ENCODE peak calls at places on chromosomes 12 and 14, in four cellular contexts. One of them, this sample, is unnamed.

GRCh38 chr12:117214797-117215196 is 24.5 kb upstream of the FBXO21 start:
- DNase-seq in tibial nerve: no peak
- DNase-seq in neural crest cell: no peak
- DNase-seq in foreskin fibroblast: no peak
- DNase-seq in this sample: no peak

GRCh38 chr12:97131220-97131981 is 224.3 kb downstream of the NEDD1 start:
- DNase-seq in tibial nerve: no peak
- DNase-seq in foreskin fibroblast: no peak
- DNase-seq in neural crest cell: no peak
- DNase-seq in this sample: peak

GRCh38 chr12:2288875-2289274 is 236.1 kb downstream of the CACNA1C start:
- DNase-seq in neural crest cell: no peak
- DNase-seq in tibial nerve: no peak
- DNase-seq in foreskin fibroblast: peak
- DNase-seq in this sample: no peak

GRCh38 chr14:72024043-72024407 is 91.8 kb downstream of the RGS6 start:
- DNase-seq in foreskin fibroblast: no peak
- DNase-seq in neural crest cell: no peak
- DNase-seq in tibial nerve: no peak
- DNase-seq in this sample: peak

GRCh38 chr14:80364274-80364673 is 153.0 kb upstream of the DIO2 start:
- DNase-seq in foreskin fibroblast: peak
- DNase-seq in neural crest cell: no peak
- DNase-seq in tibial nerve: no peak
- DNase-seq in this sample: no peak

GRCh38 chr14:72657214-72657921 is 236.5 kb downstream of the DPF3 start:
- DNase-seq in neural crest cell: no peak
- DNase-seq in tibial nerve: no peak
- DNase-seq in foreskin fibroblast: peak
- DNase-seq in this sample: no peak

GRCh38 chr12:118773956-118774723 is 207.2 kb upstream of the SRRM4 start:
- DNase-seq in tibial nerve: no peak
- DNase-seq in foreskin fibroblast: no peak
- DNase-seq in neural crest cell: peak
- DNase-seq in this sample: no peak

GRCh38 chr14:50932592-50933500 is 11.4 kb downstream of the PYGL start:
- DNase-seq in neural crest cell: no peak
- DNase-seq in foreskin fibroblast: no peak
- DNase-seq in tibial nerve: no peak
- DNase-seq in this sample: no peak

GRCh38 chr12:30965613-30965985 is 39.1 kb downstream of the TSPAN11 start:
- DNase-seq in foreskin fibroblast: no peak
- DNase-seq in neural crest cell: no peak
- DNase-seq in tibial nerve: no peak
- DNase-seq in this sample: peak

GRCh38 chr12:11633968-11634367 is 15.5 kb upstream of the ETV6 start:
- DNase-seq in foreskin fibroblast: no peak
- DNase-seq in tibial nerve: no peak
- DNase-seq in neural crest cell: no peak
- DNase-seq in this sample: no peak

GRCh38 chr12:4286228-4286627 is 12.7 kb downstream of the CCND2 start:
- DNase-seq in foreskin fibroblast: no peak
- DNase-seq in tibial nerve: no peak
- DNase-seq in neural crest cell: no peak
- DNase-seq in this sample: no peak

DNA sequence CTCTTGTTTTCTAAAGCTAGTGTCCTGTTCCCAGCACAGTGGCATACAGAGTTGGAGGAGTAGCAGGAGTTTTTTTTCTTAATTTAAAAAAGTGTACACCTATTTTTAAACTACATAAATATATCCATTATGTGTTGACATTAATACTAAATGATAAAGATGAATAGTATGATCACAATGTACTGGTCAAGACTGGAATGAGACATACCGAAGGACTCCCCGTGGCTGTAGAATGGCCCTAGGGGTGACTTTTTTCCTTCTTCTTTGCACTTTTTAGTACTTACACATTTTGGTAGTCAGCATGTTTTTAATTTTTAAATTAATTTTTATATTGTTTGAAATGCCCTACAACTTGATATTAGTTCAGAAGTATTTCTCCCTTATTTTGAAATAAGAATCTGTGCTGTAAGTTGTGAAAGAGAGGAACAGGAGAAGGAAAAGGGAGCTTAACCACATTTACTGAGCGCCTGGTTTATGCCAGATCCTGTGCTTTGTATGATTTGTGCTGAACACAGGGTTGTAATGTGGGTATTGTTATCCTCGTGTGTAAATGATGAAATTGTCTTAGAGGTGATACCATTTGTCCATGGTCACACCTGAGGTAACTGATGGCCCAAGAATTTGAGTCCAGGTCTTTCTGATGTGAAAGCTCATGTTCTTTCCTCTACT is 136.5 kb downstream of the TGFB3 start:
- DNase-seq in neural crest cell: no peak
- DNase-seq in tibial nerve: no peak
- DNase-seq in foreskin fibroblast: no peak
- DNase-seq in this sample: no peak
- TF ChIP-seq CTCF in neural crest cell: no peak
- TF ChIP-seq CTCF in tibial nerve: no peak
- TF ChIP-seq CTCF in foreskin fibroblast: no peak
- TF ChIP-seq CTCF in this sample: no peak

GRCh38 chr12:98939350-98939749 is 294.3 kb downstream of the APAF1 start:
- DNase-seq in tibial nerve: no peak
- DNase-seq in foreskin fibroblast: no peak
- DNase-seq in neural crest cell: no peak
- DNase-seq in this sample: no peak
- TF ChIP-seq CTCF in tibial nerve: no peak
- TF ChIP-seq CTCF in foreskin fibroblast: peak
- TF ChIP-seq CTCF in neural crest cell: peak
- TF ChIP-seq CTCF in this sample: no peak

GRCh38 chr14:104665663-104666522 is 23.5 kb upstream of the INF2 start:
- DNase-seq in neural crest cell: peak
- DNase-seq in tibial nerve: no peak
- DNase-seq in foreskin fibroblast: no peak
- DNase-seq in this sample: no peak
- TF ChIP-seq CTCF in neural crest cell: peak
- TF ChIP-seq CTCF in tibial nerve: peak
- TF ChIP-seq CTCF in foreskin fibroblast: peak
- TF ChIP-seq CTCF in this sample: peak

DNA sequence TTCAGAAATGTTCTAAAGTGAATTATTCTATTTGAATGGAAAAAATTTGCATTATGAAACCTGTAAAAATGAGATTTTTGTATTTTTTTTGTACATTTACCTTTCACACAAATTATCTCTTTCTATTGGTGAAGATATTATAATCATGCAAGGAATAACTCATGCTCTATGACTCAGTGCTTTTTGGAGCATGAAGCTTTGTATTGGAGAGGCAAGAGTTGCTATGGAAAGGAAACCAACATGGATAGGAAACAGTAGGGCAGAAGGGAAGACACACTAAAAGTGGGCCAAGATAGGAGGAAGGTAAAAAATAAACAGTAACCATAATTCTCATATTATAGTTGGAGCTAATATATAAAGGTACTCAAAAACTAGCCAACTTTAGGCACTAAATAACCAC is 79.0 kb downstream of the PLCZ1 start:
- DNase-seq in foreskin fibroblast: no peak
- DNase-seq in tibial nerve: no peak
- DNase-seq in neural crest cell: no peak
- DNase-seq in this sample: no peak
- TF ChIP-seq CTCF in foreskin fibroblast: no peak
- TF ChIP-seq CTCF in tibial nerve: no peak
- TF ChIP-seq CTCF in neural crest cell: no peak
- TF ChIP-seq CTCF in this sample: no peak

GRCh38 chr12:92155733-92156132 is 10.1 kb upstream of the BTG1 start:
- DNase-seq in neural crest cell: no peak
- DNase-seq in tibial nerve: no peak
- DNase-seq in foreskin fibroblast: no peak
- DNase-seq in this sample: no peak
- TF ChIP-seq CTCF in neural crest cell: no peak
- TF ChIP-seq CTCF in tibial nerve: no peak
- TF ChIP-seq CTCF in foreskin fibroblast: no peak
- TF ChIP-seq CTCF in this sample: no peak

DNA sequence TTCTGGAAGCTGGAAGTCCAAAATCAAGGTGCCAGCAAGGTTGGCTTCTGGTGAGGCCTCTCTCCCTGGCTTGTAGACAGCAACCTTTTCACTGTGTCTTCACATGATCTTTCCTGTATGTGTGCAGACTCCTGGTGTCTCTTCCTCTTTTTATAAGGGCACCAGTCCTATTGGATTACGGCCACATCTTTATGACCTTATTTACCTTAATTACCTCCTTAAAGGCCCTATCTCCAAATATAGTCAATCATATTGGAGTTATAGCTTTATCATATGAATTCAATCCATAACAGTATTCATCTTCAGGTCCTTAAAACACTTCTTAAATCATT is 21.2 kb upstream of the GARIN2 start:
- DNase-seq in neural crest cell: no peak
- DNase-seq in tibial nerve: no peak
- DNase-seq in foreskin fibroblast: no peak
- DNase-seq in this sample: no peak
- TF ChIP-seq CTCF in neural crest cell: no peak
- TF ChIP-seq CTCF in tibial nerve: no peak
- TF ChIP-seq CTCF in foreskin fibroblast: no peak
- TF ChIP-seq CTCF in this sample: no peak

GRCh38 chr12:109932878-109933503 is 32.9 kb downstream of the TCHP start:
- DNase-seq in neural crest cell: no peak
- DNase-seq in tibial nerve: peak
- DNase-seq in foreskin fibroblast: no peak
- DNase-seq in this sample: no peak

GRCh38 chr12:109937371-109937770 is 37.3 kb downstream of the TCHP start:
- DNase-seq in neural crest cell: no peak
- DNase-seq in tibial nerve: no peak
- DNase-seq in foreskin fibroblast: peak
- DNase-seq in this sample: no peak

GRCh38 chr12:109931143-109931542 is 31.1 kb downstream of the TCHP start:
- DNase-seq in tibial nerve: no peak
- DNase-seq in foreskin fibroblast: no peak
- DNase-seq in neural crest cell: no peak
- DNase-seq in this sample: no peak

GRCh38 chr12:109930028-109930800 is 30.1 kb downstream of the TCHP start:
- DNase-seq in foreskin fibroblast: no peak
- DNase-seq in tibial nerve: no peak
- DNase-seq in neural crest cell: no peak
- DNase-seq in this sample: no peak

DNA sequence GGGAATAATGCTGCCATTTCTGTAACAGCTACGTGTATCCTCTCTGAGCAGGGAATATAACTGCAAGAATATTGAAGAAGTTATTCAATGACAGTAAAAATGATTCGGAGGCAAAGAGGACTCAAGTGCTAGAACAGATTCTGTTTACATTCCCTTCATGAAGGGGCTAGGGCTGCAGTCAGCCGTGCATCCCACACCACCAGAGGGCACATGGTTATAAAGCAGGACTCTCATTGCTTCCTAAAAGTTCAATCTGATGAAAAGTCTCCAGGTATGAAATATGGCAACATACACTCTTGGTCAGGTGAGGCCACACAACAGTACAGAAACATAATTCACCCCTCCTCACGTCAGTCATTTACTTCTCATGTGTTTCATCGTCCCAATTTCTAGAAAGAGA is 34.0 kb downstream of the TCHP start:
- DNase-seq in tibial nerve: no peak
- DNase-seq in neural crest cell: no peak
- DNase-seq in foreskin fibroblast: peak
- DNase-seq in this sample: peak
- TF ChIP-seq CTCF in tibial nerve: no peak
- TF ChIP-seq CTCF in neural crest cell: peak
- TF ChIP-seq CTCF in foreskin fibroblast: peak
- TF ChIP-seq CTCF in this sample: peak

GRCh38 chr12:34306133-34306830 is 284.0 kb downstream of the ALG10 start:
- DNase-seq in foreskin fibroblast: no peak
- DNase-seq in neural crest cell: no peak
- DNase-seq in tibial nerve: no peak
- DNase-seq in this sample: no peak
- TF ChIP-seq CTCF in foreskin fibroblast: no peak
- TF ChIP-seq CTCF in neural crest cell: no peak
- TF ChIP-seq CTCF in tibial nerve: no peak
- TF ChIP-seq CTCF in this sample: no peak

DNA sequence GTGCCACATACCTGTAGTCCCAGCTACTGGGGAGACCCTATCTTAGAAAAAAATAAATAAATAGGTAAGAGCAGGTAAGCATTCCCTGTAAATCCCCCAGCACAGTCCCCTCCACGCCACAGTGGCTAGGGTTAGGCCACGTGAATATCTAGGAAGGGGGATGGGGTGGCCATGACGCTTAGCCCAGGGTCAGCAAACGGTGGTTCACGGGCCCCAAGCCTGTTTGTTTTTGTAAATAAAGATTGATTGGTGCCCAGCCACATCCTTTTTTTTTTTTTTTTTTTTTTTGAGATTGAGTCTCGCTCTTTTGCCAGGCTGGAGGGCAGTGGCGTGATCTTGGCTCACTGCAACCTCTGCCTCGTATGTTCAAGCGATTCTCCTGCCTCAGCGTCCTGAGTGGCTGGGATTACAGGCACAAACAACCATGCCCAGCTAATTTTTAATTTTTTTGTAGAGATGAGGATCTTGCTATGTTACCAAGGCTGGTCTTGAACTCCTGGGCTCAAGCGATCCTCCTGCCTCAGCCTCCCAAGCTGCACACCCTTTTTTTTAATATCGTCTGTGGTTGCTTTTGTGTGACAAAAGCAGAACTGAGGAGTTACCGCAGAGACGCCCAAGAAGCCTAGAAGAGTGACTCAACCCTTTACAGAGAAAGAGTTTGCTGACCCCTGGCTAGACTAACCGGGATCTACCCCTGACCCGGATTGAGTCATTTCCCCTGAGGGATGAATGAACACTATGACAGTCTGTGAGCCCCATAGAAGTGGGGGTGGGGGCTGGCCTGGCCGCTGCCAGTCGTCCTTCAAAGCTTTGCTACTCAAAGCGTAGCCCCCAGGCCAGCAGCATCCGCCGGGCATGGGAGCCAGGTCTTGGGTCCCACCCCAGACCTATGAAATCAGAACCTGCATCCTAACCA is 113.7 kb upstream of the NCOR2 start:
- DNase-seq in tibial nerve: peak
- DNase-seq in foreskin fibroblast: peak
- DNase-seq in neural crest cell: peak
- DNase-seq in this sample: no peak
- TF ChIP-seq CTCF in tibial nerve: no peak
- TF ChIP-seq CTCF in foreskin fibroblast: peak
- TF ChIP-seq CTCF in neural crest cell: peak
- TF ChIP-seq CTCF in this sample: no peak